ENCODE peak calls at places on chromosomes 4 and X, in five cellular contexts. V, R, F, L and P are unnamed samples.

GRCh38 chr4:182354867-182355266 is 111.7 kb downstream of the TENM3 start:
- DNase-seq in V (peak; percentile 47), R (no peak), F (no peak), L (no peak), P (no peak)

GRCh38 chr4:54423066-54423465 is 194.0 kb downstream of the PDGFRA start:
- DNase-seq in V (no peak), R (no peak), F (no peak), L (no peak), P (no peak)

GRCh38 chr4:94274912-94275311 is 67.2 kb downstream of the SMARCAD1 start:
- DNase-seq in V (no peak), R (no peak), F (no peak), L (no peak), P (no peak)

GRCh38 chrX:119685225-119686066 is 7.5 kb downstream of the SEPTIN6 start:
- DNase-seq in V (no peak), R (peak; percentile 51), F (peak; percentile 27), L (peak; percentile 81), P (no peak)

GRCh38 chrX:106612403-106612789 is 618 bp downstream of the RADX start:
- DNase-seq in V (no peak), R (no peak), F (no peak), L (no peak), P (no peak)

GRCh38 chr4:109214622-109215350 is 87.7 kb downstream of the COL25A1 start:
- DNase-seq in V (peak; percentile 4), R (no peak), F (no peak), L (no peak), P (no peak)

GRCh38 chrX:12370444-12371089 is 232.3 kb downstream of the FRMPD4 start:
- DNase-seq in V (peak; percentile 87), R (peak; percentile 33), F (no peak), L (no peak), P (peak; percentile 80)

GRCh38 chr4:26263165-26263564 is 57.6 kb upstream of the RBPJ start:
- DNase-seq in V (no peak), R (no peak), F (no peak), L (no peak), P (no peak)

GRCh38 chrX:107154787-107155620 is 36.4 kb upstream of the RBM41 start:
- DNase-seq in V (no peak), R (no peak), F (no peak), L (no peak), P (no peak)

DNA sequence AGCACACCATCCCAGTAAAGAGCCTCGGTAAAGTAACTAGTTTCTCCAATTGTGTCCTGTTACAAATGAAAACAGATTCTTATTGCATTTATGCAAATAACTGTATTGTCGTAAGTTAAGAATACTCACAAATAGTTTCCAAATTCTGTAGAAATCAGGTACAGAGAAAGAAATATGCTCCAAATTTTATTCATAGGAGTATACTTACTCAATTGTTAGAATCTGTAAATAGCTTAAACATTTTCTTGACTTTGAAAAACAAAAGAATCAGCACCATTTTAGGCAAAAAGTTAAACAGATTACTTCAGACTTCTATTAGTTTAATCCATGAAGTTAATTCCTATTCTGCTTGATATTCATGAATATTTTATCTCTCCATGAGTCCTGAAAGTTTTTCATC is 10.7 kb downstream of the CNGA1 start:
- DNase-seq in V (no peak), R (no peak), F (no peak), L (no peak), P (no peak)
- H3K9me3 ChIP-seq in V (peaks cover 4% of the 10 kb centered on the region), R (peaks cover 40% of the 10 kb centered on the region), F (no peaks in the 10 kb centered on the region), L (no peaks in the 10 kb centered on the region), P (no peaks in the 10 kb centered on the region)

GRCh38 chr4:83413676-83414075 is 41.9 kb downstream of the HELQ start:
- DNase-seq in V (no peak), R (no peak), F (no peak), L (no peak), P (no peak)
- H3K36me3 ChIP-seq in V (peaks cover 18% of the 10 kb centered on the region), R (peaks cover 90% of the 10 kb centered on the region), F (peaks cover 89% of the 10 kb centered on the region), L (no peaks in the 10 kb centered on the region), P (peaks cover 3% of the 10 kb centered on the region)

DNA sequence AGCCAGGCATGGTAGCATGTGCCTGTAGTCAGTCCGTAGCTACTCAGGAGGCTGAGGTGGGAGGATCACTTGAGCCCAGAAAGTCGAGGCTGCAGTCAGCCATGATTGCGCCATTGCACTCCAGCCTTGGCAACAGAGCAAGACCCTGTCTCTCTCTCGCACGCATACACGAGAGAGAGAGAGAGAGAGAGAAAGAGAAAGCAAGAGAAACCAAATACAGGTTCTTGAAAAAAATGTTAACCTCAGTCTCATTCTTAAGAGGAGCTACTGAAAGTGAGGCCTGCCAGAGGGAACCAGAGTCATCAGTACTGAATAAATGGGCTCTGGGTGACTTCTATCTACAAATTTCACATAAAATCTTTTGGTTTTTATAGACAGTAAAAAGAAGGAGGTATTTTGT is 42.9 kb downstream of the KIAA0232 start:
- DNase-seq in V (no peak), R (no peak), F (no peak), L (no peak), P (no peak)
- H3K9me3 ChIP-seq in V (no peaks in the 10 kb centered on the region), R (peaks cover 22% of the 10 kb centered on the region), F (no peaks in the 10 kb centered on the region), L (no peaks in the 10 kb centered on the region), P (peaks cover 6% of the 10 kb centered on the region)

DNA sequence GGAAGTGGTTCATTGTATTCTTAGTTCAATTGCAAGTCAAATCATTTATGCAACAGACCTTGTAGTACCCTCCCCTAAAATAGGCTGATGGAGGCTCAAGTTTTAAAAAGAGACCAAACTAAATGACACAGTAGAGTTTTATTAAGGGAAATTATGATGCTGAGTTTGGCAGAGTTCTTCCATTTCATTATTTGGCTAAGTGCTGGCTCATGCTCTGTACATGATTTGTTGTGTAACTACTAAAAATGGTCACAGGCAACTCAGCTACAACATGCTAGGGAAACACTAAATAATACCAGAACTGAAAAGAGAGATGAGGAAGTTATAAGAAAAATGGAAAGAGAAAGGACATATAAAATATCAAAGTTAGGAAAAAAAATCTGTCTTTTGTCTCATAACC is 96.1 kb upstream of the TFDP3 start:
- DNase-seq in V (no peak), R (no peak), F (no peak), L (no peak), P (no peak)
- H3K36me3 ChIP-seq in V (no peaks in the 10 kb centered on the region), R (no peaks in the 10 kb centered on the region), F (no peaks in the 10 kb centered on the region), L (no peaks in the 10 kb centered on the region), P (no peaks in the 10 kb centered on the region)

GRCh38 chrX:129318375-129318774 is 204.9 kb downstream of the SMARCA1 start:
- DNase-seq in V (peak; percentile 32), R (no peak), F (no peak), L (no peak), P (no peak)

DNA sequence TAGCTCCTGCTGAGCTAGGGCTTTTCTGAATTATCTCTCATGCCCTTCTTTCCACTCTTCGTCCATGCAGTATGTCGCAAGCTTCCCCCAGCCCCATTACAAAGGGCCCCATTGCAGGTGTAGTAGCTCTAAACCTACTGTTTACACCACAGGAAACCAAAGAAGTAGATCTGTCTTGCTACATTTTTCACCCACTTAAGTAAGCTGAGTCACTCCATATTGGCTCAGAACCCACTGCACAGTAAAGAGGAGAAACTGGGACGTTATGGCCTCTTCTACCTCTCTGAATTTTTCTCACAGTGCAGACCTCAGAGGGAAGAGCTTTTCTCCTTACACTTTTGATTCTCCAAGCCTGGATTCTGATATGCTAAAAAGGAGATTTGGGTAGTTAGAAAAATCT is 200.2 kb downstream of the SMARCA1 start:
- DNase-seq in V (no peak), R (no peak), F (no peak), L (no peak), P (no peak)
- H3K9me3 ChIP-seq in V (no peaks in the 10 kb centered on the region), R (no peaks in the 10 kb centered on the region), F (no peaks in the 10 kb centered on the region), L (no peaks in the 10 kb centered on the region), P (no peaks in the 10 kb centered on the region)

DNA sequence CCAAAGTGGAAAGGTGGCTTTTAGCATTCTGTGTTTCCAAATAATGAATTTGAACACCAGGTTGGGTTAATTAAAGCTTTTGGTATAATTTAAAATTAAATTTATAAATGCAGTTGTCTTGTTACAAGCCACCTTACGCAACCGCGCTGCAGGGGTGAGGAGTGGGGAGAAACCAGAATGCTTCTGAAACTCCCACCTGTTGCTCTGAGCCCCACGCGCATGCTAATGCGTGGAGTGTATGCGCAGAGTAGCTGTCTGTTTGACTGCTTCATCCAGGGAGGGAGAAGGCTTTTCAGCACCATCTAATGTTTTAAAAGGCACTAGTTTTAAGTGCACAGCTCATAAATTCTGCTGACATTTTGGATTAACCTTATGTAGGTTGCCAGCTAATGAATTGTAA is 12.5 kb downstream of the OGT start:
- DNase-seq in V (no peak), R (no peak), F (no peak), L (no peak), P (no peak)
- H3K36me3 ChIP-seq in V (peaks cover 9% of the 10 kb centered on the region), R (peaks cover 64% of the 10 kb centered on the region), F (peaks cover 30% of the 10 kb centered on the region), L (no peaks in the 10 kb centered on the region), P (peaks cover 53% of the 10 kb centered on the region)

GRCh38 chr4:12123709-12124108 is 695.0 kb upstream of the HS3ST1 start:
- DNase-seq in V (peak; percentile 31), R (no peak), F (no peak), L (no peak), P (no peak)
- H3K9me3 ChIP-seq in V (no peaks in the 10 kb centered on the region), R (no peaks in the 10 kb centered on the region), F (no peaks in the 10 kb centered on the region), L (no peaks in the 10 kb centered on the region), P (no peaks in the 10 kb centered on the region)

DNA sequence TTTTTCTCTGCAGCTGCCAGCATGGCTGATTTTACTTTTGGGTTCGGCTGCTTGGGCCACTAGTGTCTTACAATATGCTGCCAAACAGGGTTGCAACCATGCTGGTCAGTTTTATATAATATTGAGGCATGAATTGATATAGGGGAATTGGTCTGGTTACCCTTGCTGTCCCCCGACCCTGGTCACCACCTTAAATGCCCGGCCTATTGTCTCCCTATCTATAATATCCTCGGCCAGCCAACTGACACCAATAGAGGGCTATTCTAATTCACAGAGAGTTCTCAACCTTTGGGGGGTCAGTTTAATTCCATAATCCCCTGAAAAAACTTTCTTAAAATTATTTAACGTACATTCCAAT is 28.7 kb downstream of the SULT1E1 start:
- DNase-seq in V (no peak), R (no peak), F (no peak), L (no peak), P (no peak)
- H3K36me3 ChIP-seq in V (no peaks in the 10 kb centered on the region), R (no peaks in the 10 kb centered on the region), F (no peaks in the 10 kb centered on the region), L (no peaks in the 10 kb centered on the region), P (no peaks in the 10 kb centered on the region)